ENCODE peak calls at places on chromosomes 7 and 10, in five cellular contexts. S is neural crest cell, J is MCF 10A, X is brain microvascular endothelial cell, C is HEK293T. E is an unnamed sample.

GRCh38 chr10:30437039-30437781 is 3.2 kb downstream of the MAP3K8 start:
- DNase-seq in S (no peak), J (no peak), X (peak), C (no peak), E (no peak)

GRCh38 chr7:20306499-20306946 is 24.2 kb upstream of the ITGB8 start:
- DNase-seq in S (no peak), J (no peak), X (peak), C (no peak), E (peak)

GRCh38 chr10:71821909-71822763 is 28.9 kb downstream of the PSAP start:
- DNase-seq in S (no peak), J (no peak), X (peak), C (no peak), E (peak)

GRCh38 chr10:5404188-5405041 is at the start of gene TUBAL3:
- DNase-seq in S (no peak), J (peak), X (no peak), C (no peak), E (peak)

GRCh38 chr7:128024154-128024553 is 7.1 kb downstream of the LRRC4 start:
- DNase-seq in S (no peak), J (no peak), X (no peak), C (no peak), E (no peak)

GRCh38 chr7:121372376-121373024 is 23.6 kb downstream of the FAM3C start:
- DNase-seq in S (no peak), J (no peak), X (no peak), C (no peak), E (no peak)

GRCh38 chr10:24483701-24484100 is 240.0 kb downstream of the ARHGAP21 start:
- DNase-seq in S (no peak), J (peak), X (peak), C (peak), E (peak)

GRCh38 chr10:59175538-59176240 is 754 bp upstream of the PHYHIPL start:
- DNase-seq in S (no peak), J (no peak), X (no peak), C (peak), E (no peak)

GRCh38 chr10:59704644-59705043 is 5.0 kb downstream of the SLC16A9 start:
- DNase-seq in S (no peak), J (no peak), X (no peak), C (no peak), E (no peak)

GRCh38 chr10:113853577-113854018 is 284 bp downstream of the DCLRE1A start:
- DNase-seq in S (no peak), J (no peak), X (no peak), C (no peak), E (peak)

GRCh38 chr7:1298051-1298937 is 65.6 kb downstream of the UNCX start:
- DNase-seq in S (no peak), J (no peak), X (no peak), C (no peak), E (no peak)

GRCh38 chr10:128147669-128148068 is 21.4 kb upstream of the MKI67 start:
- DNase-seq in S (no peak), J (peak), X (peak), C (no peak), E (no peak)

GRCh38 chr7:68862736-68863135 is 735.5 kb upstream of the AUTS2 start:
- DNase-seq in S (no peak), J (no peak), X (no peak), C (no peak), E (no peak)

GRCh38 chr7:1956611-1957470 is 275.9 kb downstream of the MAD1L1 start:
- DNase-seq in S (no peak), J (no peak), X (no peak), C (no peak), E (no peak)

GRCh38 chr7:2017914-2018785 is 214.6 kb downstream of the MAD1L1 start:
- DNase-seq in S (no peak), J (no peak), X (no peak), C (no peak), E (no peak)